ENCODE peak calls at places on chromosome 1, in four cellular contexts. W is GM20000; D is CD4-positive, alpha-beta T cell; Y is HL-60. R is an unnamed sample.
A peak's percentile ranks its signal among the peaks of the same experiment; 100 is the strongest.

GRCh38 chr1:42639116-42639515 is 19.1 kb upstream of the PPIH start:
- DNase-seq in W (no peak), D (no peak), Y (no peak), R (no peak)

GRCh38 chr1:184820218-184820720 is 65.6 kb upstream of the EDEM3 start:
- DNase-seq in W (no peak), D (no peak), Y (no peak), R (no peak)

GRCh38 chr1:12184008-12184681 is 17.4 kb downstream of the TNFRSF1B start:
- DNase-seq in W (no peak), D (no peak), Y (peak; percentile 85), R (peak; percentile 50)

GRCh38 chr1:184215274-184215925 is 163.9 kb downstream of the TSEN15 start:
- DNase-seq in W (no peak), D (no peak), Y (no peak), R (no peak)

GRCh38 chr1:64836792-64837191 is 91.9 kb downstream of the RAVER2 start:
- DNase-seq in W (no peak), D (no peak), Y (no peak), R (no peak)

GRCh38 chr1:40653851-40654537 is 11.5 kb downstream of the RIMS3 start:
- DNase-seq in W (no peak), D (no peak), Y (no peak), R (no peak)

GRCh38 chr1:8247821-8248436 is 70.0 kb upstream of the SLC45A1 start:
- DNase-seq in W (no peak), D (no peak), Y (no peak), R (no peak)

GRCh38 chr1:45325816-45326506 is 734 bp upstream of the HPDL start:
- DNase-seq in W (peak; percentile 17), D (no peak), Y (no peak), R (peak; percentile 14)

GRCh38 chr1:198687429-198687828 is 48.6 kb downstream of the PTPRC start:
- DNase-seq in W (no peak), D (no peak), Y (no peak), R (no peak)

GRCh38 chr1:86648255-86648654 is 56.1 kb upstream of the SH3GLB1 start:
- DNase-seq in W (no peak), D (no peak), Y (no peak), R (no peak)

GRCh38 chr1:5297199-5297877 is 642.9 kb downstream of the AJAP1 start:
- DNase-seq in W (no peak), D (no peak), Y (no peak), R (no peak)

GRCh38 chr1:205396972-205397616 is 24.8 kb downstream of the LEMD1 start:
- DNase-seq in W (peak; percentile 39), D (no peak), Y (peak; percentile 17), R (peak; percentile 40)

GRCh38 chr1:9685833-9686232 is 34.3 kb downstream of the PIK3CD start:
- DNase-seq in W (no peak), D (no peak), Y (no peak), R (no peak)

GRCh38 chr1:183310753-183311465 is 107.3 kb downstream of the NMNAT2 start:
- DNase-seq in W (no peak), D (no peak), Y (no peak), R (no peak)

GRCh38 chr1:107326823-107327445 is 186.1 kb downstream of the NTNG1 start:
- DNase-seq in W (no peak), D (no peak), Y (no peak), R (no peak)

GRCh38 chr1:147627435-147628110 is 42.8 kb downstream of the ACP6 start:
- DNase-seq in W (peak; percentile 73), D (peak; percentile 23), Y (no peak), R (peak; percentile 82)

GRCh38 chr1:59193443-59194093 is 103.3 kb upstream of the FGGY start:
- DNase-seq in W (no peak), D (no peak), Y (no peak), R (no peak)

DNA sequence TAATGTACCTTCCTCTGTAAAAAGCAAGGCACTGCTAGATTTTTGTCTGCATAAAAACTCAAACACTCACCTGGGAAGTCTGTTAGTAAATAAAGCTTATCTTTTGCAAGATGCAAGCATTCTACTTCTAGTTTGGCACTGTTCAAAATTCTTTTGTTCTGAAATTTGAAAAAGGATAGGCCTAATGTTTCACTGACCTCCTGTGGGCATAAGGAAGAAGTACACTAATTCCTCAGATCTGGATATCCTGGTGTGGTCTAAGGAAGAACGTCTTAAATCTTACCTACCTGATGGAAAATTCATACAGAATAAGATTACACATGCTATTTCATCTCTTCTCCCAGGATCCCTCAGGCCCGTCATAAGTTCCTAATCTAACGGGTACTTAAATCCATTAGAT is 93.5 kb upstream of the CAMK1G start:
- DNase-seq in W (no peak), D (no peak), Y (no peak), R (no peak)
- TF ChIP-seq CTCF in W (no peak), D (no peak), Y (no peak), R (no peak)

GRCh38 chr1:26858160-26858559 is 4.8 kb upstream of the SFN start:
- DNase-seq in W (no peak), D (no peak), Y (no peak), R (no peak)
- TF ChIP-seq CTCF in W (no peak), D (no peak), Y (no peak), R (no peak)

GRCh38 chr1:212718499-212718898 is 18.9 kb upstream of the BATF3 start:
- DNase-seq in W (no peak), D (no peak), Y (no peak), R (no peak)
- TF ChIP-seq CTCF in W (no peak), D (no peak), Y (no peak), R (no peak)

GRCh38 chr1:62962794-62963776 is 179.2 kb downstream of the ATG4C start:
- DNase-seq in W (peak; percentile 63), D (no peak), Y (peak; percentile 2), R (peak; percentile 71)
- TF ChIP-seq CTCF in W (peak; percentile 21), D (no peak), Y (peak; percentile 44), R (peak; percentile 51)

GRCh38 chr1:19065526-19066247 is 109.2 kb upstream of the IFFO2 start:
- DNase-seq in W (no peak), D (no peak), Y (no peak), R (no peak)
- TF ChIP-seq CTCF in W (no peak), D (no peak), Y (no peak), R (no peak)

DNA sequence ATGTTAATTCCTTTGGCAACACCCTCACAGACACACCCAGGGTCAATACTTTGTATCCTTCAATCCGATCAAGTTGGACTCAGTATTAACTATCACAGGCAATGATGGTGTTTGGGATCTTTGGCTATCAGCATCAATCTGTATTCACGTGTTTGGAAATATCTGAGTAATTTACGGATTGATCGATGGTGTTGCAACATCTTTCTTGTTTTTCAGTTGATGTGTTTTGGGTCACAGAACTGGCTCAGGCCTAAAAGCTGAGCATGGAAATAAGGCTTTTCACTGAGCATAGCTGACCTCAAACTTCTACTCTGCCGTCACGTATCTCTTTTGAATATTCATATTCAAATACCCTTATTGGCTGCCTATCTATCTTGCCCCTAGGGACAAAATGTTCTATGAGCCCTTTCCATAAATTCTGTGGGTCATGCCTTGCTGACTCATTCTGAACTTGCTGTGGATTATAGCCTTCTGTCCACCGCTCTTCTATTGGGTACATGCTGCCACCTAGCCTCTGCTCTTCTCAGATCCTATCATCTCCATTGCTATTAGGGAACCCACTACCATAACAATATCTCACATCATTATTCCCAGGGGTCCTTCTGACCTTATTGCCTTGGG is 156.0 kb downstream of the PDE4B start:
- DNase-seq in W (no peak), D (no peak), Y (no peak), R (no peak)
- TF ChIP-seq CTCF in W (no peak), D (no peak), Y (no peak), R (no peak)

GRCh38 chr1:55200667-55201066 is 14.5 kb downstream of the USP24 start:
- DNase-seq in W (no peak), D (no peak), Y (no peak), R (no peak)
- TF ChIP-seq CTCF in W (no peak), D (no peak), Y (no peak), R (no peak)

DNA sequence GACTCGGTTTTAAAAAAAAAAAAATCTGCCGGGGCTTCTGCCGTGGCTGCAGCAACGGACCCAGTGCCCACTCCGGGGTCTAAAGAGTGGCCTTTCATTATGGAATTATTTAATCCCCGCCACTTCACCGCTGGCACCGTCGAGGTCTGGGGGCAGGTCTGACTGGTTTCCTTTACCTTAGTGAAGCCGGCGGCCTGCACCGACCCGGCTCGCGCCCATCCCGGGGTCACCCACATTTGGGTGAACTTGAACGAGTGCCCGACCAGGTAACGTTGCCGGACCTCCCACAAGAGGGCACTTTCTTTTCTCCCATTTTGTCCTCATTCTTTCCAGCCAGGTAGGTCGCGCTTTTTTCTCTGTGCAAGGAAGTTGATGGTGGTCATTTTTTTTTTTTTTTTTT is 4.3 kb downstream of the PRKCZ start:
- DNase-seq in W (no peak), D (no peak), Y (no peak), R (no peak)
- TF ChIP-seq CTCF in W (no peak), D (no peak), Y (no peak), R (no peak)